ENCODE peak calls at places on chromosome 3, in six cellular contexts. One of them, this sample, is unnamed.

GRCh38 chr3:117926819-117927218 is 1107.8 kb downstream of the IGSF11 start:
- DNase-seq in retinal pigment epithelial cell: no peak
- DNase-seq in HL-60: no peak
- DNase-seq in sigmoid colon: no peak
- DNase-seq in WTC11: no peak
- DNase-seq in pancreas: no peak
- DNase-seq in this sample: no peak

GRCh38 chr3:65732060-65732933 is 306.4 kb downstream of the MAGI1 start:
- DNase-seq in retinal pigment epithelial cell: no peak
- DNase-seq in HL-60: peak
- DNase-seq in sigmoid colon: no peak
- DNase-seq in WTC11: no peak
- DNase-seq in pancreas: no peak
- DNase-seq in this sample: peak

GRCh38 chr3:52046186-52046913 is 10.0 kb downstream of the DUSP7 start:
- DNase-seq in retinal pigment epithelial cell: peak
- DNase-seq in HL-60: no peak
- DNase-seq in sigmoid colon: no peak
- DNase-seq in WTC11: no peak
- DNase-seq in pancreas: no peak
- DNase-seq in this sample: no peak

GRCh38 chr3:10396083-10396482 is 75.2 kb upstream of the SEC13 start:
- DNase-seq in retinal pigment epithelial cell: no peak
- DNase-seq in HL-60: no peak
- DNase-seq in sigmoid colon: no peak
- DNase-seq in WTC11: no peak
- DNase-seq in pancreas: peak
- DNase-seq in this sample: no peak

GRCh38 chr3:153215971-153216370 is 53.9 kb downstream of the RAP2B start:
- DNase-seq in retinal pigment epithelial cell: no peak
- DNase-seq in HL-60: no peak
- DNase-seq in sigmoid colon: no peak
- DNase-seq in WTC11: no peak
- DNase-seq in pancreas: no peak
- DNase-seq in this sample: no peak

GRCh38 chr3:25313286-25313685 is 114.8 kb upstream of the RARB start:
- DNase-seq in retinal pigment epithelial cell: no peak
- DNase-seq in HL-60: peak
- DNase-seq in sigmoid colon: no peak
- DNase-seq in WTC11: no peak
- DNase-seq in pancreas: no peak
- DNase-seq in this sample: no peak

GRCh38 chr3:20669184-20669583 is 483.2 kb upstream of the SGO1 start:
- DNase-seq in retinal pigment epithelial cell: no peak
- DNase-seq in HL-60: no peak
- DNase-seq in sigmoid colon: no peak
- DNase-seq in WTC11: no peak
- DNase-seq in pancreas: no peak
- DNase-seq in this sample: no peak

GRCh38 chr3:34077796-34078195 is 279.4 kb downstream of the PDCD6IP start:
- DNase-seq in retinal pigment epithelial cell: no peak
- DNase-seq in HL-60: no peak
- DNase-seq in sigmoid colon: no peak
- DNase-seq in WTC11: no peak
- DNase-seq in pancreas: no peak
- DNase-seq in this sample: no peak

GRCh38 chr3:156418428-156418827 is 136.5 kb downstream of the SSR3 start:
- DNase-seq in retinal pigment epithelial cell: no peak
- DNase-seq in HL-60: no peak
- DNase-seq in sigmoid colon: no peak
- DNase-seq in WTC11: no peak
- DNase-seq in pancreas: no peak
- DNase-seq in this sample: no peak

GRCh38 chr3:141124715-141125114 is 73.6 kb downstream of the SPSB4 start:
- DNase-seq in retinal pigment epithelial cell: no peak
- DNase-seq in HL-60: no peak
- DNase-seq in sigmoid colon: no peak
- DNase-seq in WTC11: no peak
- DNase-seq in pancreas: no peak
- DNase-seq in this sample: no peak

GRCh38 chr3:184283681-184284080 is 7.9 kb downstream of the ECE2 start:
- DNase-seq in retinal pigment epithelial cell: no peak
- DNase-seq in HL-60: no peak
- DNase-seq in sigmoid colon: no peak
- DNase-seq in WTC11: no peak
- DNase-seq in pancreas: no peak
- DNase-seq in this sample: no peak

GRCh38 chr3:194322701-194323174 is 28.4 kb downstream of the CPN2 start:
- DNase-seq in retinal pigment epithelial cell: peak
- DNase-seq in HL-60: no peak
- DNase-seq in sigmoid colon: no peak
- DNase-seq in WTC11: no peak
- DNase-seq in pancreas: no peak
- DNase-seq in this sample: no peak

GRCh38 chr3:166270428-166270827 is 433.2 kb upstream of the BCHE start:
- DNase-seq in retinal pigment epithelial cell: no peak
- DNase-seq in HL-60: no peak
- DNase-seq in sigmoid colon: no peak
- DNase-seq in WTC11: no peak
- DNase-seq in pancreas: no peak
- DNase-seq in this sample: no peak

GRCh38 chr3:184566441-184567414 is 5.1 kb downstream of the EPHB3 start:
- DNase-seq in retinal pigment epithelial cell: no peak
- DNase-seq in HL-60: no peak
- DNase-seq in sigmoid colon: no peak
- DNase-seq in WTC11: no peak
- DNase-seq in pancreas: peak
- DNase-seq in this sample: no peak

GRCh38 chr3:4670352-4670751 is 177.2 kb downstream of the ITPR1 start:
- DNase-seq in retinal pigment epithelial cell: no peak
- DNase-seq in HL-60: peak
- DNase-seq in sigmoid colon: no peak
- DNase-seq in WTC11: peak
- DNase-seq in pancreas: no peak
- DNase-seq in this sample: no peak

GRCh38 chr3:63886843-63887242 is 23.2 kb downstream of the ATXN7 start:
- DNase-seq in retinal pigment epithelial cell: no peak
- DNase-seq in HL-60: no peak
- DNase-seq in sigmoid colon: no peak
- DNase-seq in WTC11: no peak
- DNase-seq in pancreas: no peak
- DNase-seq in this sample: no peak

GRCh38 chr3:13533823-13534435 is 15.0 kb upstream of the FBLN2 start:
- DNase-seq in retinal pigment epithelial cell: no peak
- DNase-seq in HL-60: no peak
- DNase-seq in sigmoid colon: no peak
- DNase-seq in WTC11: no peak
- DNase-seq in pancreas: no peak
- DNase-seq in this sample: no peak

GRCh38 chr3:12993623-12994356 is 79.4 kb downstream of the IQSEC1 start:
- DNase-seq in retinal pigment epithelial cell: no peak
- DNase-seq in HL-60: no peak
- DNase-seq in sigmoid colon: peak
- DNase-seq in WTC11: peak
- DNase-seq in pancreas: peak
- DNase-seq in this sample: peak

GRCh38 chr3:99568936-99569335 is 69.5 kb upstream of the COL8A1 start:
- DNase-seq in retinal pigment epithelial cell: no peak
- DNase-seq in HL-60: no peak
- DNase-seq in sigmoid colon: no peak
- DNase-seq in WTC11: no peak
- DNase-seq in pancreas: no peak
- DNase-seq in this sample: no peak

DNA sequence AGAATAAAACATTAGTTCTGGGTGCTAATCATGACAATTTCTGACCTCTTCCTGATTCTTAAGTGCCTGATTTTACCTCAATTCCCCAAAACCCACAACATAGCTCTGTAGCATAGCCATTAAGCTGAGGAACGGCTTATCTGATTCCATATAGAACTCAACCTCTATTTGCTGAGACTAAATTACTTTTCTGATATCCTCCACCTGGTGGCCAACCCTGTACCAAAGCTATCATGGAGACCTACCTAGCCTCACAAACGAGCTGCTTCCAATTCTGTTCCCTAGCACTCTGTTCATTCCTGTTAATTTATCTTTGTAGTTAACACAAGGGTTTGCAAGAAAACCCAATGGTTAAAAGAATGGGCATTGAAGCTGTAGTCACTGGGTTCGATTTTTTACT is 245.2 kb downstream of the PLOD2 start:
- DNase-seq in retinal pigment epithelial cell: no peak
- DNase-seq in HL-60: no peak
- DNase-seq in sigmoid colon: no peak
- DNase-seq in WTC11: no peak
- DNase-seq in pancreas: no peak
- DNase-seq in this sample: no peak
- TF ChIP-seq CTCF in retinal pigment epithelial cell: no peak
- TF ChIP-seq CTCF in HL-60: no peak
- TF ChIP-seq CTCF in sigmoid colon: no peak
- TF ChIP-seq CTCF in WTC11: no peak
- TF ChIP-seq CTCF in pancreas: no peak
- TF ChIP-seq CTCF in this sample: no peak

GRCh38 chr3:130539005-130539404 is 22.0 kb downstream of the COL6A6 start:
- DNase-seq in retinal pigment epithelial cell: peak
- DNase-seq in HL-60: peak
- DNase-seq in sigmoid colon: no peak
- DNase-seq in WTC11: peak
- DNase-seq in pancreas: peak
- DNase-seq in this sample: peak
- TF ChIP-seq CTCF in retinal pigment epithelial cell: peak
- TF ChIP-seq CTCF in HL-60: peak
- TF ChIP-seq CTCF in sigmoid colon: peak
- TF ChIP-seq CTCF in WTC11: peak
- TF ChIP-seq CTCF in pancreas: peak
- TF ChIP-seq CTCF in this sample: peak

GRCh38 chr3:9172851-9173320 is 76.6 kb downstream of the SRGAP3 start:
- DNase-seq in retinal pigment epithelial cell: no peak
- DNase-seq in HL-60: peak
- DNase-seq in sigmoid colon: no peak
- DNase-seq in WTC11: no peak
- DNase-seq in pancreas: no peak
- DNase-seq in this sample: no peak
- TF ChIP-seq CTCF in retinal pigment epithelial cell: no peak
- TF ChIP-seq CTCF in HL-60: no peak
- TF ChIP-seq CTCF in sigmoid colon: no peak
- TF ChIP-seq CTCF in WTC11: no peak
- TF ChIP-seq CTCF in pancreas: no peak
- TF ChIP-seq CTCF in this sample: no peak

DNA sequence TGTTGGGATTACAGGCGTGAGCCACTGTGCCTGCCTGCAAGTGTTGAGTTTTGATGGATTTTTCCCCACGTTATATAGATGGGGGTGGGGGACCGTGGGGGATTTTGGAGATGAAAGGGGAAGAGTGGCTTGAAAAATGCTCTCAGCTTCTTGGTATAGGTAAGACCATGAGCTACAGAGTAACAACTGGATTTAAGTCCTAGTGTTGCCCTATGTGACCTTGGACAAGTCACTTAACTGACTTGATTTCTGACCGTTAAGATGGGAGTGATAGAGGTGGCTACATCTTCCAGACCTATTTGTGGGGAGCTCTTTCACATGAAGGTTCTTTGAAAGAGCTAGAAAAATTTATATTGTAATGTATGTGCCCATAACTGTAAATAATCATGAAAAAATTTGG is 13.3 kb downstream of the TRIM71 start:
- DNase-seq in retinal pigment epithelial cell: no peak
- DNase-seq in HL-60: no peak
- DNase-seq in sigmoid colon: no peak
- DNase-seq in WTC11: no peak
- DNase-seq in pancreas: no peak
- DNase-seq in this sample: no peak
- TF ChIP-seq CTCF in retinal pigment epithelial cell: no peak
- TF ChIP-seq CTCF in HL-60: no peak
- TF ChIP-seq CTCF in sigmoid colon: no peak
- TF ChIP-seq CTCF in WTC11: no peak
- TF ChIP-seq CTCF in pancreas: no peak
- TF ChIP-seq CTCF in this sample: no peak

DNA sequence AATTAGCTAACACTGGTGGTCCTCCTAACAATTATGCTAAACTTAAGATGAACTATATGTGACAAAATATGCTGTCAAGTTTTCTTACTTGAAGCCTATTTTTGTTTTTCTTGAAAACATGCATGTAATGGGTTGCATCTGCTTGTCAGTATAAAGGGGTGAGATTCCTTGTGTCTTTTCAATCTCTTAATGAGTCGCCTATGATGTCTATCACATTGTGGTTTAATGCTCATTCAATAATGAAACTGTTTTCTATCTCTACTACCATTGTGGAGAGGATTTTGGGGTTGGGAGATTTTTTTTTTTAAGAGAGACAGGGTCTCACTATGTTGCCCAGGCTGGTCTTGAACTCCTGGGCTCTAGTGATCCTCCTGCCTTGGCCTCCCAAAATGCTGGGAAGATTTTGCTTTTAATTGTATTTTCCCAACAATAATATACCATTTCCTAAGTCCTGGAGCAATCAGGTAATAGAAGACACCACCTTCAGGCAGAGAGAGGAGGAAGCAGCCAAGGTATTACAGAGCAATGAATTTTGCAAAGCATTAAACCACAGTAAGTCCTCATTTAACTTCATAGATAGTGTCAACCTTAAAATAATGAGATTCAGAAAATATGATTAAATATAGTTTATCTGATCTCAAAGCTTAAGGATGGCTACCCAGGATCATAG is 17.4 kb upstream of the TRMT10C start:
- DNase-seq in retinal pigment epithelial cell: no peak
- DNase-seq in HL-60: no peak
- DNase-seq in sigmoid colon: no peak
- DNase-seq in WTC11: no peak
- DNase-seq in pancreas: no peak
- DNase-seq in this sample: no peak
- TF ChIP-seq CTCF in retinal pigment epithelial cell: peak
- TF ChIP-seq CTCF in HL-60: no peak
- TF ChIP-seq CTCF in sigmoid colon: no peak
- TF ChIP-seq CTCF in WTC11: no peak
- TF ChIP-seq CTCF in pancreas: no peak
- TF ChIP-seq CTCF in this sample: no peak

DNA sequence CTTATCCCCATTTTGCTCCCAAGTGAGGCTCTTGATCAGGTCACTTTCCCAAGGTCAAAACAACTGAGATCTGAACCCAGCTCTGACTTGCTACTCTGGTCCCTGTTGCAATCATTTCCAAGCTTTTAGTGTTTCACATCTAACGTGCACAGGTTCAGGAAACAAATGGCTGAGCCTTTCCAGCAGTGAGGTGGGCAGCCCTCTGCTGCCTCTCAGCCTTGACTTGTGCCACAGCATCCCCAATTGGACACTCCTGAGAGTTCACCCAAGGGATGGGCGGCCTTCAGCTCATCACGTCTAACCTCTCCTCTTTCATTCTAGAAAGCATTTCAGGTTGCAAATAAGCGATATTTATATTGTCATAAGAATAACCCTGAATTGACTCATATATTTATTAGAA is 330.1 kb upstream of the WNT5A start:
- DNase-seq in retinal pigment epithelial cell: no peak
- DNase-seq in HL-60: no peak
- DNase-seq in sigmoid colon: no peak
- DNase-seq in WTC11: no peak
- DNase-seq in pancreas: no peak
- DNase-seq in this sample: no peak
- TF ChIP-seq CTCF in retinal pigment epithelial cell: no peak
- TF ChIP-seq CTCF in HL-60: no peak
- TF ChIP-seq CTCF in sigmoid colon: no peak
- TF ChIP-seq CTCF in WTC11: no peak
- TF ChIP-seq CTCF in pancreas: no peak
- TF ChIP-seq CTCF in this sample: no peak

This sample was measured in nephron progenitor cell.